ENCODE peak calls at places on chromosomes 4 and X, in nine cellular contexts. One of them, this sample, is unnamed.

GRCh38 chr4:11900277-11900676 is 471.6 kb upstream of the HS3ST1 start:
- DNase-seq in NCI-H1105: no peak
- DNase-seq in HuH-7.5: no peak
- DNase-seq in activated CD8-positive, alpha-beta memory T cell treated with anti-CD3 and anti-CD28 coated beads, Interleukin-2, amount 10 ng/mL, durations not matched to agents 7 days and 5 days: no peak
- DNase-seq in GM23248: no peak
- DNase-seq in stimulated activated CD4-positive, alpha-beta T cell treated with anti-CD3 and anti-CD28 coated beads, Interleukin-12 subunit alpha, Interleukin-12 subunit beta, amount 100 ng/mL, for 48 hours: no peak
- DNase-seq in HL-60: no peak
- DNase-seq in GM04503: no peak
- DNase-seq in B cell: no peak
- DNase-seq in this sample: no peak

GRCh38 chr4:133045288-133045687 is 103.8 kb upstream of the PCDH10 start:
- DNase-seq in NCI-H1105: no peak
- DNase-seq in HuH-7.5: no peak
- DNase-seq in activated CD8-positive, alpha-beta memory T cell treated with anti-CD3 and anti-CD28 coated beads, Interleukin-2, amount 10 ng/mL, durations not matched to agents 7 days and 5 days: no peak
- DNase-seq in GM23248: no peak
- DNase-seq in stimulated activated CD4-positive, alpha-beta T cell treated with anti-CD3 and anti-CD28 coated beads, Interleukin-12 subunit alpha, Interleukin-12 subunit beta, amount 100 ng/mL, for 48 hours: no peak
- DNase-seq in HL-60: no peak
- DNase-seq in GM04503: no peak
- DNase-seq in B cell: no peak
- DNase-seq in this sample: no peak

GRCh38 chrX:150162141-150162540 is 201.0 kb upstream of the MAMLD1 start:
- DNase-seq in NCI-H1105: no peak
- DNase-seq in HuH-7.5: no peak
- DNase-seq in activated CD8-positive, alpha-beta memory T cell treated with anti-CD3 and anti-CD28 coated beads, Interleukin-2, amount 10 ng/mL, durations not matched to agents 7 days and 5 days: no peak
- DNase-seq in GM23248: peak
- DNase-seq in stimulated activated CD4-positive, alpha-beta T cell treated with anti-CD3 and anti-CD28 coated beads, Interleukin-12 subunit alpha, Interleukin-12 subunit beta, amount 100 ng/mL, for 48 hours: no peak
- DNase-seq in HL-60: no peak
- DNase-seq in GM04503: no peak
- DNase-seq in B cell: no peak
- DNase-seq in this sample: no peak

GRCh38 chr4:85823295-85823694 is 348.3 kb downstream of the ARHGAP24 start:
- DNase-seq in NCI-H1105: peak
- DNase-seq in HuH-7.5: no peak
- DNase-seq in activated CD8-positive, alpha-beta memory T cell treated with anti-CD3 and anti-CD28 coated beads, Interleukin-2, amount 10 ng/mL, durations not matched to agents 7 days and 5 days: no peak
- DNase-seq in GM23248: peak
- DNase-seq in stimulated activated CD4-positive, alpha-beta T cell treated with anti-CD3 and anti-CD28 coated beads, Interleukin-12 subunit alpha, Interleukin-12 subunit beta, amount 100 ng/mL, for 48 hours: no peak
- DNase-seq in HL-60: no peak
- DNase-seq in GM04503: no peak
- DNase-seq in B cell: no peak
- DNase-seq in this sample: no peak

GRCh38 chr4:157978680-157979361 is 194.0 kb downstream of the GASK1B start:
- DNase-seq in NCI-H1105: peak
- DNase-seq in HuH-7.5: peak
- DNase-seq in activated CD8-positive, alpha-beta memory T cell treated with anti-CD3 and anti-CD28 coated beads, Interleukin-2, amount 10 ng/mL, durations not matched to agents 7 days and 5 days: no peak
- DNase-seq in GM23248: peak
- DNase-seq in stimulated activated CD4-positive, alpha-beta T cell treated with anti-CD3 and anti-CD28 coated beads, Interleukin-12 subunit alpha, Interleukin-12 subunit beta, amount 100 ng/mL, for 48 hours: no peak
- DNase-seq in HL-60: peak
- DNase-seq in GM04503: peak
- DNase-seq in B cell: peak
- DNase-seq in this sample: no peak

GRCh38 chrX:12999422-12999821 is 24.5 kb downstream of the TMSB4X start:
- DNase-seq in NCI-H1105: no peak
- DNase-seq in HuH-7.5: no peak
- DNase-seq in activated CD8-positive, alpha-beta memory T cell treated with anti-CD3 and anti-CD28 coated beads, Interleukin-2, amount 10 ng/mL, durations not matched to agents 7 days and 5 days: peak
- DNase-seq in GM23248: no peak
- DNase-seq in stimulated activated CD4-positive, alpha-beta T cell treated with anti-CD3 and anti-CD28 coated beads, Interleukin-12 subunit alpha, Interleukin-12 subunit beta, amount 100 ng/mL, for 48 hours: no peak
- DNase-seq in HL-60: no peak
- DNase-seq in GM04503: no peak
- DNase-seq in B cell: no peak
- DNase-seq in this sample: no peak

GRCh38 chr4:167143018-167143417 is 91.3 kb downstream of the SPOCK3 start:
- DNase-seq in NCI-H1105: no peak
- DNase-seq in HuH-7.5: no peak
- DNase-seq in activated CD8-positive, alpha-beta memory T cell treated with anti-CD3 and anti-CD28 coated beads, Interleukin-2, amount 10 ng/mL, durations not matched to agents 7 days and 5 days: no peak
- DNase-seq in GM23248: no peak
- DNase-seq in stimulated activated CD4-positive, alpha-beta T cell treated with anti-CD3 and anti-CD28 coated beads, Interleukin-12 subunit alpha, Interleukin-12 subunit beta, amount 100 ng/mL, for 48 hours: no peak
- DNase-seq in HL-60: no peak
- DNase-seq in GM04503: no peak
- DNase-seq in B cell: no peak
- DNase-seq in this sample: no peak

GRCh38 chrX:141375011-141375730 is 132.9 kb upstream of the SPANXC start:
- DNase-seq in NCI-H1105: no peak
- DNase-seq in HuH-7.5: no peak
- DNase-seq in activated CD8-positive, alpha-beta memory T cell treated with anti-CD3 and anti-CD28 coated beads, Interleukin-2, amount 10 ng/mL, durations not matched to agents 7 days and 5 days: no peak
- DNase-seq in GM23248: no peak
- DNase-seq in stimulated activated CD4-positive, alpha-beta T cell treated with anti-CD3 and anti-CD28 coated beads, Interleukin-12 subunit alpha, Interleukin-12 subunit beta, amount 100 ng/mL, for 48 hours: no peak
- DNase-seq in HL-60: no peak
- DNase-seq in GM04503: no peak
- DNase-seq in B cell: no peak
- DNase-seq in this sample: no peak

GRCh38 chr4:10861036-10861435 is 176.5 kb upstream of the CLNK start:
- DNase-seq in NCI-H1105: no peak
- DNase-seq in HuH-7.5: no peak
- DNase-seq in activated CD8-positive, alpha-beta memory T cell treated with anti-CD3 and anti-CD28 coated beads, Interleukin-2, amount 10 ng/mL, durations not matched to agents 7 days and 5 days: no peak
- DNase-seq in GM23248: no peak
- DNase-seq in stimulated activated CD4-positive, alpha-beta T cell treated with anti-CD3 and anti-CD28 coated beads, Interleukin-12 subunit alpha, Interleukin-12 subunit beta, amount 100 ng/mL, for 48 hours: no peak
- DNase-seq in HL-60: no peak
- DNase-seq in GM04503: no peak
- DNase-seq in B cell: no peak
- DNase-seq in this sample: no peak

GRCh38 chr4:163693776-163694175 is 199.3 kb downstream of the TMA16 start:
- DNase-seq in NCI-H1105: no peak
- DNase-seq in HuH-7.5: no peak
- DNase-seq in activated CD8-positive, alpha-beta memory T cell treated with anti-CD3 and anti-CD28 coated beads, Interleukin-2, amount 10 ng/mL, durations not matched to agents 7 days and 5 days: no peak
- DNase-seq in GM23248: peak
- DNase-seq in stimulated activated CD4-positive, alpha-beta T cell treated with anti-CD3 and anti-CD28 coated beads, Interleukin-12 subunit alpha, Interleukin-12 subunit beta, amount 100 ng/mL, for 48 hours: no peak
- DNase-seq in HL-60: no peak
- DNase-seq in GM04503: no peak
- DNase-seq in B cell: no peak
- DNase-seq in this sample: no peak

GRCh38 chr4:26907731-26908599 is 47.3 kb downstream of the STIM2 start:
- DNase-seq in NCI-H1105: no peak
- DNase-seq in HuH-7.5: no peak
- DNase-seq in activated CD8-positive, alpha-beta memory T cell treated with anti-CD3 and anti-CD28 coated beads, Interleukin-2, amount 10 ng/mL, durations not matched to agents 7 days and 5 days: no peak
- DNase-seq in GM23248: peak
- DNase-seq in stimulated activated CD4-positive, alpha-beta T cell treated with anti-CD3 and anti-CD28 coated beads, Interleukin-12 subunit alpha, Interleukin-12 subunit beta, amount 100 ng/mL, for 48 hours: no peak
- DNase-seq in HL-60: no peak
- DNase-seq in GM04503: no peak
- DNase-seq in B cell: no peak
- DNase-seq in this sample: no peak

GRCh38 chr4:150769845-150770244 is 187.9 kb downstream of the MAB21L2 start:
- DNase-seq in NCI-H1105: no peak
- DNase-seq in HuH-7.5: no peak
- DNase-seq in activated CD8-positive, alpha-beta memory T cell treated with anti-CD3 and anti-CD28 coated beads, Interleukin-2, amount 10 ng/mL, durations not matched to agents 7 days and 5 days: no peak
- DNase-seq in GM23248: no peak
- DNase-seq in stimulated activated CD4-positive, alpha-beta T cell treated with anti-CD3 and anti-CD28 coated beads, Interleukin-12 subunit alpha, Interleukin-12 subunit beta, amount 100 ng/mL, for 48 hours: no peak
- DNase-seq in HL-60: no peak
- DNase-seq in GM04503: no peak
- DNase-seq in B cell: no peak
- DNase-seq in this sample: no peak

GRCh38 chr4:1969928-1970723 is 38.6 kb downstream of the NELFA start:
- DNase-seq in NCI-H1105: no peak
- DNase-seq in HuH-7.5: no peak
- DNase-seq in activated CD8-positive, alpha-beta memory T cell treated with anti-CD3 and anti-CD28 coated beads, Interleukin-2, amount 10 ng/mL, durations not matched to agents 7 days and 5 days: no peak
- DNase-seq in GM23248: no peak
- DNase-seq in stimulated activated CD4-positive, alpha-beta T cell treated with anti-CD3 and anti-CD28 coated beads, Interleukin-12 subunit alpha, Interleukin-12 subunit beta, amount 100 ng/mL, for 48 hours: no peak
- DNase-seq in HL-60: no peak
- DNase-seq in GM04503: no peak
- DNase-seq in B cell: no peak
- DNase-seq in this sample: no peak

GRCh38 chr4:14827111-14827510 is 175.2 kb upstream of the CPEB2 start:
- DNase-seq in NCI-H1105: no peak
- DNase-seq in HuH-7.5: no peak
- DNase-seq in activated CD8-positive, alpha-beta memory T cell treated with anti-CD3 and anti-CD28 coated beads, Interleukin-2, amount 10 ng/mL, durations not matched to agents 7 days and 5 days: no peak
- DNase-seq in GM23248: peak
- DNase-seq in stimulated activated CD4-positive, alpha-beta T cell treated with anti-CD3 and anti-CD28 coated beads, Interleukin-12 subunit alpha, Interleukin-12 subunit beta, amount 100 ng/mL, for 48 hours: no peak
- DNase-seq in HL-60: no peak
- DNase-seq in GM04503: no peak
- DNase-seq in B cell: no peak
- DNase-seq in this sample: no peak

GRCh38 chrX:101258260-101258581 is 32.9 kb downstream of the TAF7L start:
- DNase-seq in NCI-H1105: no peak
- DNase-seq in HuH-7.5: no peak
- DNase-seq in activated CD8-positive, alpha-beta memory T cell treated with anti-CD3 and anti-CD28 coated beads, Interleukin-2, amount 10 ng/mL, durations not matched to agents 7 days and 5 days: no peak
- DNase-seq in GM23248: no peak
- DNase-seq in stimulated activated CD4-positive, alpha-beta T cell treated with anti-CD3 and anti-CD28 coated beads, Interleukin-12 subunit alpha, Interleukin-12 subunit beta, amount 100 ng/mL, for 48 hours: no peak
- DNase-seq in HL-60: no peak
- DNase-seq in GM04503: no peak
- DNase-seq in B cell: no peak
- DNase-seq in this sample: no peak

GRCh38 chr4:72084587-72085011 is 52.8 kb downstream of the NPFFR2 start:
- DNase-seq in NCI-H1105: no peak
- DNase-seq in HuH-7.5: no peak
- DNase-seq in activated CD8-positive, alpha-beta memory T cell treated with anti-CD3 and anti-CD28 coated beads, Interleukin-2, amount 10 ng/mL, durations not matched to agents 7 days and 5 days: no peak
- DNase-seq in GM23248: no peak
- DNase-seq in stimulated activated CD4-positive, alpha-beta T cell treated with anti-CD3 and anti-CD28 coated beads, Interleukin-12 subunit alpha, Interleukin-12 subunit beta, amount 100 ng/mL, for 48 hours: no peak
- DNase-seq in HL-60: no peak
- DNase-seq in GM04503: no peak
- DNase-seq in B cell: no peak
- DNase-seq in this sample: no peak

GRCh38 chr4:151099976-151100417 is 569 bp downstream of the RPS3A start:
- DNase-seq in NCI-H1105: no peak
- DNase-seq in HuH-7.5: no peak
- DNase-seq in activated CD8-positive, alpha-beta memory T cell treated with anti-CD3 and anti-CD28 coated beads, Interleukin-2, amount 10 ng/mL, durations not matched to agents 7 days and 5 days: no peak
- DNase-seq in GM23248: peak
- DNase-seq in stimulated activated CD4-positive, alpha-beta T cell treated with anti-CD3 and anti-CD28 coated beads, Interleukin-12 subunit alpha, Interleukin-12 subunit beta, amount 100 ng/mL, for 48 hours: no peak
- DNase-seq in HL-60: no peak
- DNase-seq in GM04503: peak
- DNase-seq in B cell: no peak
- DNase-seq in this sample: no peak

GRCh38 chr4:176656108-176656507 is 136.6 kb downstream of the VEGFC start:
- DNase-seq in NCI-H1105: no peak
- DNase-seq in HuH-7.5: no peak
- DNase-seq in activated CD8-positive, alpha-beta memory T cell treated with anti-CD3 and anti-CD28 coated beads, Interleukin-2, amount 10 ng/mL, durations not matched to agents 7 days and 5 days: no peak
- DNase-seq in GM23248: peak
- DNase-seq in stimulated activated CD4-positive, alpha-beta T cell treated with anti-CD3 and anti-CD28 coated beads, Interleukin-12 subunit alpha, Interleukin-12 subunit beta, amount 100 ng/mL, for 48 hours: no peak
- DNase-seq in HL-60: no peak
- DNase-seq in GM04503: peak
- DNase-seq in B cell: no peak
- DNase-seq in this sample: no peak

GRCh38 chrX:44570524-44570923 is 27.9 kb upstream of the FUNDC1 start:
- DNase-seq in NCI-H1105: no peak
- DNase-seq in HuH-7.5: no peak
- DNase-seq in activated CD8-positive, alpha-beta memory T cell treated with anti-CD3 and anti-CD28 coated beads, Interleukin-2, amount 10 ng/mL, durations not matched to agents 7 days and 5 days: no peak
- DNase-seq in GM23248: peak
- DNase-seq in stimulated activated CD4-positive, alpha-beta T cell treated with anti-CD3 and anti-CD28 coated beads, Interleukin-12 subunit alpha, Interleukin-12 subunit beta, amount 100 ng/mL, for 48 hours: no peak
- DNase-seq in HL-60: no peak
- DNase-seq in GM04503: no peak
- DNase-seq in B cell: no peak
- DNase-seq in this sample: no peak

GRCh38 chrX:16186380-16187007 is 19.2 kb downstream of the MAGEB17 start:
- DNase-seq in NCI-H1105: no peak
- DNase-seq in HuH-7.5: no peak
- DNase-seq in activated CD8-positive, alpha-beta memory T cell treated with anti-CD3 and anti-CD28 coated beads, Interleukin-2, amount 10 ng/mL, durations not matched to agents 7 days and 5 days: no peak
- DNase-seq in GM23248: no peak
- DNase-seq in stimulated activated CD4-positive, alpha-beta T cell treated with anti-CD3 and anti-CD28 coated beads, Interleukin-12 subunit alpha, Interleukin-12 subunit beta, amount 100 ng/mL, for 48 hours: no peak
- DNase-seq in HL-60: no peak
- DNase-seq in GM04503: no peak
- DNase-seq in B cell: no peak
- DNase-seq in this sample: no peak

GRCh38 chr4:3232001-3232400 is 17.0 kb upstream of the MSANTD1 start:
- DNase-seq in NCI-H1105: no peak
- DNase-seq in HuH-7.5: no peak
- DNase-seq in activated CD8-positive, alpha-beta memory T cell treated with anti-CD3 and anti-CD28 coated beads, Interleukin-2, amount 10 ng/mL, durations not matched to agents 7 days and 5 days: no peak
- DNase-seq in GM23248: no peak
- DNase-seq in stimulated activated CD4-positive, alpha-beta T cell treated with anti-CD3 and anti-CD28 coated beads, Interleukin-12 subunit alpha, Interleukin-12 subunit beta, amount 100 ng/mL, for 48 hours: no peak
- DNase-seq in HL-60: no peak
- DNase-seq in GM04503: no peak
- DNase-seq in B cell: no peak
- DNase-seq in this sample: no peak

GRCh38 chr4:8699479-8700145 is 107.0 kb downstream of the CPZ start:
- DNase-seq in NCI-H1105: no peak
- DNase-seq in HuH-7.5: no peak
- DNase-seq in activated CD8-positive, alpha-beta memory T cell treated with anti-CD3 and anti-CD28 coated beads, Interleukin-2, amount 10 ng/mL, durations not matched to agents 7 days and 5 days: no peak
- DNase-seq in GM23248: no peak
- DNase-seq in stimulated activated CD4-positive, alpha-beta T cell treated with anti-CD3 and anti-CD28 coated beads, Interleukin-12 subunit alpha, Interleukin-12 subunit beta, amount 100 ng/mL, for 48 hours: no peak
- DNase-seq in HL-60: no peak
- DNase-seq in GM04503: no peak
- DNase-seq in B cell: no peak
- DNase-seq in this sample: no peak

GRCh38 chr4:74874785-74875367 is 58.0 kb upstream of the PARM1 start:
- DNase-seq in NCI-H1105: peak
- DNase-seq in HuH-7.5: peak
- DNase-seq in activated CD8-positive, alpha-beta memory T cell treated with anti-CD3 and anti-CD28 coated beads, Interleukin-2, amount 10 ng/mL, durations not matched to agents 7 days and 5 days: peak
- DNase-seq in GM23248: peak
- DNase-seq in stimulated activated CD4-positive, alpha-beta T cell treated with anti-CD3 and anti-CD28 coated beads, Interleukin-12 subunit alpha, Interleukin-12 subunit beta, amount 100 ng/mL, for 48 hours: no peak
- DNase-seq in HL-60: peak
- DNase-seq in GM04503: peak
- DNase-seq in B cell: peak
- DNase-seq in this sample: no peak

GRCh38 chr4:151297170-151297569 is 20.2 kb downstream of the PRSS48 start:
- DNase-seq in NCI-H1105: no peak
- DNase-seq in HuH-7.5: no peak
- DNase-seq in activated CD8-positive, alpha-beta memory T cell treated with anti-CD3 and anti-CD28 coated beads, Interleukin-2, amount 10 ng/mL, durations not matched to agents 7 days and 5 days: no peak
- DNase-seq in GM23248: no peak
- DNase-seq in stimulated activated CD4-positive, alpha-beta T cell treated with anti-CD3 and anti-CD28 coated beads, Interleukin-12 subunit alpha, Interleukin-12 subunit beta, amount 100 ng/mL, for 48 hours: no peak
- DNase-seq in HL-60: no peak
- DNase-seq in GM04503: no peak
- DNase-seq in B cell: no peak
- DNase-seq in this sample: no peak

GRCh38 chr4:4595252-4595651 is 53.4 kb upstream of the STX18 start:
- DNase-seq in NCI-H1105: no peak
- DNase-seq in HuH-7.5: no peak
- DNase-seq in activated CD8-positive, alpha-beta memory T cell treated with anti-CD3 and anti-CD28 coated beads, Interleukin-2, amount 10 ng/mL, durations not matched to agents 7 days and 5 days: no peak
- DNase-seq in GM23248: no peak
- DNase-seq in stimulated activated CD4-positive, alpha-beta T cell treated with anti-CD3 and anti-CD28 coated beads, Interleukin-12 subunit alpha, Interleukin-12 subunit beta, amount 100 ng/mL, for 48 hours: no peak
- DNase-seq in HL-60: no peak
- DNase-seq in GM04503: no peak
- DNase-seq in B cell: no peak
- DNase-seq in this sample: no peak

GRCh38 chr4:140130677-140131076 is 23.3 kb downstream of the MAML3 start:
- DNase-seq in NCI-H1105: no peak
- DNase-seq in HuH-7.5: no peak
- DNase-seq in activated CD8-positive, alpha-beta memory T cell treated with anti-CD3 and anti-CD28 coated beads, Interleukin-2, amount 10 ng/mL, durations not matched to agents 7 days and 5 days: peak
- DNase-seq in GM23248: peak
- DNase-seq in stimulated activated CD4-positive, alpha-beta T cell treated with anti-CD3 and anti-CD28 coated beads, Interleukin-12 subunit alpha, Interleukin-12 subunit beta, amount 100 ng/mL, for 48 hours: no peak
- DNase-seq in HL-60: peak
- DNase-seq in GM04503: no peak
- DNase-seq in B cell: no peak
- DNase-seq in this sample: no peak

GRCh38 chrX:48997865-48998264 is 4.2 kb downstream of the GRIPAP1 start:
- DNase-seq in NCI-H1105: no peak
- DNase-seq in HuH-7.5: no peak
- DNase-seq in activated CD8-positive, alpha-beta memory T cell treated with anti-CD3 and anti-CD28 coated beads, Interleukin-2, amount 10 ng/mL, durations not matched to agents 7 days and 5 days: no peak
- DNase-seq in GM23248: no peak
- DNase-seq in stimulated activated CD4-positive, alpha-beta T cell treated with anti-CD3 and anti-CD28 coated beads, Interleukin-12 subunit alpha, Interleukin-12 subunit beta, amount 100 ng/mL, for 48 hours: no peak
- DNase-seq in HL-60: no peak
- DNase-seq in GM04503: no peak
- DNase-seq in B cell: no peak
- DNase-seq in this sample: no peak

GRCh38 chr4:138107023-138107422 is 135.1 kb downstream of the SLC7A11 start:
- DNase-seq in NCI-H1105: no peak
- DNase-seq in HuH-7.5: no peak
- DNase-seq in activated CD8-positive, alpha-beta memory T cell treated with anti-CD3 and anti-CD28 coated beads, Interleukin-2, amount 10 ng/mL, durations not matched to agents 7 days and 5 days: no peak
- DNase-seq in GM23248: no peak
- DNase-seq in stimulated activated CD4-positive, alpha-beta T cell treated with anti-CD3 and anti-CD28 coated beads, Interleukin-12 subunit alpha, Interleukin-12 subunit beta, amount 100 ng/mL, for 48 hours: no peak
- DNase-seq in HL-60: no peak
- DNase-seq in GM04503: no peak
- DNase-seq in B cell: no peak
- DNase-seq in this sample: no peak

GRCh38 chr4:39390603-39391002 is 16.1 kb upstream of the KLB start:
- DNase-seq in NCI-H1105: no peak
- DNase-seq in HuH-7.5: no peak
- DNase-seq in activated CD8-positive, alpha-beta memory T cell treated with anti-CD3 and anti-CD28 coated beads, Interleukin-2, amount 10 ng/mL, durations not matched to agents 7 days and 5 days: no peak
- DNase-seq in GM23248: no peak
- DNase-seq in stimulated activated CD4-positive, alpha-beta T cell treated with anti-CD3 and anti-CD28 coated beads, Interleukin-12 subunit alpha, Interleukin-12 subunit beta, amount 100 ng/mL, for 48 hours: no peak
- DNase-seq in HL-60: no peak
- DNase-seq in GM04503: no peak
- DNase-seq in B cell: no peak
- DNase-seq in this sample: no peak

GRCh38 chr4:38030023-38030422 is 69.8 kb downstream of the PTTG2 start:
- DNase-seq in NCI-H1105: no peak
- DNase-seq in HuH-7.5: no peak
- DNase-seq in activated CD8-positive, alpha-beta memory T cell treated with anti-CD3 and anti-CD28 coated beads, Interleukin-2, amount 10 ng/mL, durations not matched to agents 7 days and 5 days: no peak
- DNase-seq in GM23248: peak
- DNase-seq in stimulated activated CD4-positive, alpha-beta T cell treated with anti-CD3 and anti-CD28 coated beads, Interleukin-12 subunit alpha, Interleukin-12 subunit beta, amount 100 ng/mL, for 48 hours: no peak
- DNase-seq in HL-60: no peak
- DNase-seq in GM04503: peak
- DNase-seq in B cell: no peak
- DNase-seq in this sample: no peak

GRCh38 chrX:3263681-3264126 is 82.7 kb downstream of the MXRA5 start:
- DNase-seq in NCI-H1105: no peak
- DNase-seq in HuH-7.5: no peak
- DNase-seq in activated CD8-positive, alpha-beta memory T cell treated with anti-CD3 and anti-CD28 coated beads, Interleukin-2, amount 10 ng/mL, durations not matched to agents 7 days and 5 days: no peak
- DNase-seq in GM23248: peak
- DNase-seq in stimulated activated CD4-positive, alpha-beta T cell treated with anti-CD3 and anti-CD28 coated beads, Interleukin-12 subunit alpha, Interleukin-12 subunit beta, amount 100 ng/mL, for 48 hours: no peak
- DNase-seq in HL-60: no peak
- DNase-seq in GM04503: no peak
- DNase-seq in B cell: no peak
- DNase-seq in this sample: no peak